ENCODE peak calls at places on chromosome X, in four cellular contexts. One of them, this sample, is unnamed.
A peak's percentile ranks its signal among the peaks of the same experiment; 100 is the strongest.

GRCh38 chrX:43350935-43351334 is 305.2 kb upstream of the MAOA start:
- DNase-seq in AG10803: no peak
- DNase-seq in Calu3: no peak
- DNase-seq in stomach: no peak
- DNase-seq in this sample: no peak

GRCh38 chrX:39756086-39756883 is 341.5 kb downstream of the BCOR start:
- DNase-seq in stomach: no peak
- DNase-seq in AG10803: peak; percentile 43
- DNase-seq in Calu3: no peak
- DNase-seq in this sample: no peak

GRCh38 chrX:47191331-47191730 is 2.3 kb upstream of the UBA1 start:
- DNase-seq in stomach: peak; percentile 47
- DNase-seq in AG10803: no peak
- DNase-seq in Calu3: peak; percentile 30
- DNase-seq in this sample: no peak

GRCh38 chrX:113222305-113222704 is 381.7 kb upstream of the AMOT start:
- DNase-seq in stomach: no peak
- DNase-seq in Calu3: no peak
- DNase-seq in AG10803: no peak
- DNase-seq in this sample: no peak

GRCh38 chrX:150370589-150371312 is 7.6 kb downstream of the MAMLD1 start:
- DNase-seq in AG10803: no peak
- DNase-seq in stomach: no peak
- DNase-seq in Calu3: no peak
- DNase-seq in this sample: no peak

GRCh38 chrX:108070891-108071290 is 20.5 kb downstream of the PSMD10 start:
- DNase-seq in Calu3: peak; percentile 10
- DNase-seq in stomach: no peak
- DNase-seq in AG10803: peak; percentile 27
- DNase-seq in this sample: no peak

GRCh38 chrX:119802546-119802945 is 11.1 kb upstream of the RPL39 start:
- DNase-seq in stomach: no peak
- DNase-seq in AG10803: no peak
- DNase-seq in Calu3: no peak
- DNase-seq in this sample: no peak

GRCh38 chrX:18929775-18930174 is 54.1 kb downstream of the PHKA2 start:
- DNase-seq in stomach: no peak
- DNase-seq in Calu3: no peak
- DNase-seq in AG10803: no peak
- DNase-seq in this sample: no peak

GRCh38 chrX:16212436-16212835 is 45.2 kb downstream of the MAGEB17 start:
- DNase-seq in AG10803: no peak
- DNase-seq in stomach: no peak
- DNase-seq in Calu3: peak; percentile 35
- DNase-seq in this sample: no peak

GRCh38 chrX:120111611-120112010 is 4.1 kb downstream of the RHOXF1 start:
- DNase-seq in AG10803: no peak
- DNase-seq in stomach: no peak
- DNase-seq in Calu3: no peak
- DNase-seq in this sample: no peak

GRCh38 chrX:2538016-2538415 is 37.2 kb upstream of the DHRSX start:
- DNase-seq in Calu3: no peak
- DNase-seq in AG10803: no peak
- DNase-seq in stomach: no peak
- DNase-seq in this sample: no peak

GRCh38 chrX:124836786-124837185 is 482.9 kb upstream of the TEX13C start:
- DNase-seq in AG10803: no peak
- DNase-seq in stomach: no peak
- DNase-seq in Calu3: no peak
- DNase-seq in this sample: no peak

GRCh38 chrX:40249582-40249981 is 151.8 kb upstream of the BCOR start:
- DNase-seq in stomach: no peak
- DNase-seq in AG10803: no peak
- DNase-seq in Calu3: no peak
- DNase-seq in this sample: no peak

GRCh38 chrX:373641-374471 is 12.9 kb downstream of the PPP2R3B start:
- DNase-seq in Calu3: peak; percentile 18
- DNase-seq in stomach: no peak
- DNase-seq in AG10803: peak; percentile 30
- DNase-seq in this sample: no peak

GRCh38 chrX:21266949-21267348 is 107.3 kb upstream of the CNKSR2 start:
- DNase-seq in AG10803: no peak
- DNase-seq in Calu3: no peak
- DNase-seq in stomach: no peak
- DNase-seq in this sample: no peak

GRCh38 chrX:19658030-19658429 is 142.7 kb upstream of the MAP3K15 start:
- DNase-seq in stomach: no peak
- DNase-seq in Calu3: no peak
- DNase-seq in AG10803: peak; percentile 30
- DNase-seq in this sample: no peak

GRCh38 chrX:139691843-139692505 is 16.0 kb downstream of the MCF2 start:
- DNase-seq in Calu3: peak; percentile 17
- DNase-seq in AG10803: no peak
- DNase-seq in stomach: no peak
- DNase-seq in this sample: no peak

GRCh38 chrX:114046695-114047279 is 537.1 kb upstream of the HTR2C start:
- DNase-seq in stomach: no peak
- DNase-seq in AG10803: no peak
- DNase-seq in Calu3: no peak
- DNase-seq in this sample: no peak

GRCh38 chrX:95290455-95290854 is 1394.2 kb upstream of the DIAPH2 start:
- DNase-seq in stomach: no peak
- DNase-seq in AG10803: no peak
- DNase-seq in Calu3: no peak
- DNase-seq in this sample: no peak

GRCh38 chrX:13252726-13253125 is 67.1 kb downstream of the ATXN3L start:
- DNase-seq in AG10803: peak; percentile 36
- DNase-seq in stomach: no peak
- DNase-seq in Calu3: no peak
- DNase-seq in this sample: no peak

GRCh38 chrX:15761564-15762191 is 23.6 kb downstream of the CA5B start:
- DNase-seq in Calu3: peak; percentile 8
- DNase-seq in stomach: no peak
- DNase-seq in AG10803: peak; percentile 31
- DNase-seq in this sample: no peak

GRCh38 chrX:136667446-136668168 is 19.6 kb downstream of the CD40LG start:
- DNase-seq in AG10803: no peak
- DNase-seq in stomach: no peak
- DNase-seq in Calu3: no peak
- DNase-seq in this sample: no peak

GRCh38 chrX:9785252-9785943 is 831 bp upstream of the SHROOM2 start:
- DNase-seq in AG10803: no peak
- DNase-seq in Calu3: no peak
- DNase-seq in stomach: no peak
- DNase-seq in this sample: no peak

GRCh38 chrX:152869972-152870371 is 27.9 kb upstream of the ZNF185 start:
- DNase-seq in AG10803: no peak
- DNase-seq in Calu3: no peak
- DNase-seq in stomach: no peak
- DNase-seq in this sample: no peak

GRCh38 chrX:11381464-11381863 is 88.3 kb downstream of the AMELX start:
- DNase-seq in stomach: no peak
- DNase-seq in AG10803: peak; percentile 59
- DNase-seq in Calu3: peak; percentile 55
- DNase-seq in this sample: peak; percentile 15

GRCh38 chrX:150575415-150575814 is 7.0 kb downstream of the MTM1 start:
- DNase-seq in Calu3: peak; percentile 68
- DNase-seq in AG10803: peak; percentile 17
- DNase-seq in stomach: no peak
- DNase-seq in this sample: no peak

GRCh38 chrX:136397001-136397400 is 90.7 kb upstream of the BRS3 start:
- DNase-seq in Calu3: peak; percentile 6
- DNase-seq in stomach: no peak
- DNase-seq in AG10803: no peak
- DNase-seq in this sample: no peak

GRCh38 chrX:13952581-13952980 is 77.1 kb downstream of the GEMIN8 start:
- DNase-seq in Calu3: no peak
- DNase-seq in AG10803: no peak
- DNase-seq in stomach: no peak
- DNase-seq in this sample: no peak

GRCh38 chrX:82127228-82128123 is 925.6 kb downstream of the SH3BGRL start:
- DNase-seq in AG10803: no peak
- DNase-seq in Calu3: no peak
- DNase-seq in stomach: no peak
- DNase-seq in this sample: no peak

GRCh38 chrX:25130619-25131018 is 114.9 kb upstream of the ARX start:
- DNase-seq in Calu3: no peak
- DNase-seq in AG10803: no peak
- DNase-seq in stomach: no peak
- DNase-seq in this sample: no peak

DNA sequence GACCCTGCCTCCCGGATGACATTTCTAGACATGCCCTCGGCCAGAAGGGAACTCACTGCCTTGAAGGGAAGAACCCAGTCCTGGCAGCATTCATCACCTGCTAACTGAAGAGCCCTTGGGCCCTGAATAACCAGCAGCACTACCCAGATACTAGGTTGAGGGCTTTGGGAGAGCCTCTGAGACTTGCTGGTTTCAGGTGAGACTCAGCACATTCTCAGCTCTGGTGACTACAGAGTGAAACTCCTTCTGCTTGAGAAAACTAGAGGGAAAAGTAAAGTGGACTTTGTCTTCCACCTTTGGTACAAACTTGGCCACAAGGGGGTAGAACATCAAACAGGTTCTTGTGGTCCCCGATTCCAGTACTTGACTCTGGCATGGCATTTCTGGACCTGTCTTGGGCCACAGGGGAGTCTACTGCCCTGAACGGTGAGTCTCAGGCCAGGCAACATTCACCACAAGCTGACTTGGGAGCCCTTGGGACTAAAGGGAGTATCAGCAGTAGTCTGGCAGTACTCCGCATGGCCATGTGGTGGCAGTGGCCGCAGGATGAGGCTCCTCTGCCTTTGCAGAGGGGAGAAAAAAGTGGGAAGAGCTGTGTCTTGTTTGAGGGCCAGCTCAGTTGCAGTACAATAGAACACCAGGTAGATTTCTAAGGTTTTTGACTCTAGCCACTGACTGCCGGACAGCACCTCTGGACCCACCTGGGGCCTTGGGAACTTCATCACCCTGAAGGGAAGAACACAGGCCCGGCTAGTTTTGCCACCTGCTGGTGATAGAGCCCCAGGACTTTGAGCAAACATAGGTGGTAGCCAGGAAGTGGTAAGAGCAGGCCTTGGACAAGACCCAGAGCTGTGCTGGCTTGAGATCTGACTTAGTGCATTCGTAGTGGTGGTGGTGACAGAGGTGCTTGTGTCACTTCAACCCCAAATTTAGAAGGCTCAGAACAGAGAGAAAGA is 414.8 kb downstream of the OPHN1 start:
- DNase-seq in AG10803: peak; percentile 46
- DNase-seq in Calu3: peak; percentile 30
- DNase-seq in stomach: no peak
- DNase-seq in this sample: no peak
- TF ChIP-seq CTCF in AG10803: peak; percentile 70
- TF ChIP-seq CTCF in Calu3: peak; percentile 25
- TF ChIP-seq CTCF in stomach: no peak
- TF ChIP-seq CTCF in this sample: peak; percentile 68

GRCh38 chrX:103913356-103914020 is 48.9 kb upstream of the TMSB15B start:
- DNase-seq in stomach: no peak
- DNase-seq in AG10803: peak; percentile 11
- DNase-seq in Calu3: no peak
- DNase-seq in this sample: no peak

GRCh38 chrX:103918050-103918449 is 44.4 kb upstream of the TMSB15B start:
- DNase-seq in AG10803: peak; percentile 52
- DNase-seq in stomach: peak; percentile 45
- DNase-seq in Calu3: peak; percentile 72
- DNase-seq in this sample: no peak

GRCh38 chrX:103918584-103919335 is 43.7 kb upstream of the TMSB15B start:
- DNase-seq in AG10803: peak; percentile 56
- DNase-seq in stomach: peak; percentile 68
- DNase-seq in Calu3: peak; percentile 69
- DNase-seq in this sample: no peak

DNA sequence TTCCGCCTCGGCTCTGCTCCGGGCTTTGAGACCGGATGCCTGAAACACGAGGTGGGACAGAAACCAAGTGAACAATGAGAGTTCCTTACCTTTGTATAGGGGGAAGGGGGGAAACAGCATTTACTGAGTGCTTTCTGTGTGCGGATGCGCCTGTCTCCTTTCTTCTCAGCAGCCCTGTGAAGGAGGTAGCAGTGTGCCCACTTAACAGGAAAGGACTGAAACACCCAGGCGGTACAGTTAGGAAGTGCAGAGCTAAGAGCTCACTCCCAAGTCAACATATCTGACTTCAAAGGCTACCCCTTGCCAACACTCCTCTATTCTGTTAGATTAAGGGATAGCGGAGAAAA is 43.1 kb upstream of the TMSB15B start:
- DNase-seq in AG10803: peak; percentile 43
- DNase-seq in Calu3: peak; percentile 15
- DNase-seq in stomach: no peak
- DNase-seq in this sample: no peak
- TF ChIP-seq CTCF in AG10803: peak; percentile 47
- TF ChIP-seq CTCF in Calu3: peak; percentile 35
- TF ChIP-seq CTCF in stomach: no peak
- TF ChIP-seq CTCF in this sample: peak; percentile 26

GRCh38 chrX:57451426-57452020 is 140.3 kb upstream of the ZXDB start:
- DNase-seq in stomach: no peak
- DNase-seq in Calu3: no peak
- DNase-seq in AG10803: no peak
- DNase-seq in this sample: no peak

GRCh38 chrX:57453901-57454300 is 137.9 kb upstream of the ZXDB start:
- DNase-seq in AG10803: peak; percentile 24
- DNase-seq in stomach: no peak
- DNase-seq in Calu3: no peak
- DNase-seq in this sample: no peak
- TF ChIP-seq CTCF in AG10803: peak; percentile 45
- TF ChIP-seq CTCF in stomach: no peak
- TF ChIP-seq CTCF in Calu3: no peak
- TF ChIP-seq CTCF in this sample: peak; percentile 49

GRCh38 chrX:66022742-66023725 is 16.8 kb downstream of the VSIG4 start:
- DNase-seq in stomach: no peak
- DNase-seq in Calu3: no peak
- DNase-seq in AG10803: no peak
- DNase-seq in this sample: no peak
- TF ChIP-seq CTCF in stomach: no peak
- TF ChIP-seq CTCF in Calu3: no peak
- TF ChIP-seq CTCF in AG10803: peak; percentile 18
- TF ChIP-seq CTCF in this sample: no peak

GRCh38 chrX:85622635-85623034 is 243.2 kb upstream of the POF1B start:
- DNase-seq in Calu3: no peak
- DNase-seq in stomach: no peak
- DNase-seq in AG10803: no peak
- DNase-seq in this sample: no peak

GRCh38 chrX:85630901-85631300 is 251.4 kb upstream of the POF1B start:
- DNase-seq in stomach: no peak
- DNase-seq in AG10803: no peak
- DNase-seq in Calu3: no peak
- DNase-seq in this sample: no peak

GRCh38 chrX:85627363-85627762 is 247.9 kb upstream of the POF1B start:
- DNase-seq in AG10803: no peak
- DNase-seq in stomach: no peak
- DNase-seq in Calu3: no peak
- DNase-seq in this sample: no peak
- TF ChIP-seq CTCF in AG10803: peak; percentile 35
- TF ChIP-seq CTCF in stomach: no peak
- TF ChIP-seq CTCF in Calu3: no peak
- TF ChIP-seq CTCF in this sample: peak; percentile 3